ENCODE peak calls at places on chromosome 15, in six cellular contexts. P, Y, E, M, C and U are unnamed samples.

GRCh38 chr15:43100971-43101370 is 4.9 kb downstream of the UBR1 start:
- DNase-seq in C (no peak), M (no peak), Y (no peak), E (no peak), P (no peak), U (no peak)

GRCh38 chr15:25886498-25887140 is 23.5 kb upstream of the ATP10A start:
- DNase-seq in P (no peak), E (no peak), Y (no peak), C (no peak), M (no peak), U (peak; percentile 49)

GRCh38 chr15:53978248-53978906 is at the start of gene UNC13C:
- DNase-seq in P (peak; percentile 77), E (peak; percentile 18), Y (peak; percentile 68), M (no peak), C (no peak), U (no peak)

GRCh38 chr15:66591322-66591862 is 25.6 kb upstream of the LCTL start:
- DNase-seq in P (no peak), M (no peak), Y (no peak), E (no peak), C (no peak), U (no peak)

GRCh38 chr15:52018693-52019393 is at the start of gene MAPK6:
- DNase-seq in M (peak; percentile 98), P (peak; percentile 89), E (peak; percentile 95), Y (peak; percentile 96), C (peak; percentile 92), U (peak; percentile 95)

GRCh38 chr15:26191216-26191615 is 328.1 kb upstream of the ATP10A start:
- DNase-seq in M (no peak), P (no peak), C (no peak), Y (no peak), E (no peak), U (no peak)

GRCh38 chr15:94229591-94230365 is 1.6 kb upstream of the MCTP2 start:
- DNase-seq in C (no peak), E (no peak), Y (no peak), P (no peak), M (peak; percentile 40), U (no peak)

GRCh38 chr15:50116477-50116876 is 2.6 kb downstream of the ATP8B4 start:
- DNase-seq in Y (no peak), M (peak; percentile 11), P (peak; percentile 61), C (peak; percentile 31), E (no peak), U (peak; percentile 22)

GRCh38 chr15:57703387-57703786 is 3.1 kb upstream of the POLR2M start:
- DNase-seq in E (no peak), Y (no peak), P (no peak), M (no peak), C (peak; percentile 58), U (no peak)

GRCh38 chr15:96340348-96340610 is 9.8 kb downstream of the NR2F2 start:
- DNase-seq in M (no peak), Y (no peak), C (no peak), P (no peak), E (no peak), U (no peak)

GRCh38 chr15:78177447-78177873 is 28.3 kb downstream of the IDH3A start:
- DNase-seq in E (peak; percentile 39), C (no peak), M (peak; percentile 74), P (peak; percentile 87), Y (peak; percentile 73), U (peak; percentile 25)
- TF ChIP-seq CTCF in E (peak; percentile 56), C (peak; percentile 64), M (peak; percentile 73), P (peak; percentile 70), Y (peak; percentile 76), U (peak; percentile 71)

GRCh38 chr15:44676676-44677075 is 13.2 kb upstream of the SPG11 start:
- DNase-seq in M (no peak), C (no peak), E (no peak), P (no peak), Y (no peak), U (no peak)

DNA sequence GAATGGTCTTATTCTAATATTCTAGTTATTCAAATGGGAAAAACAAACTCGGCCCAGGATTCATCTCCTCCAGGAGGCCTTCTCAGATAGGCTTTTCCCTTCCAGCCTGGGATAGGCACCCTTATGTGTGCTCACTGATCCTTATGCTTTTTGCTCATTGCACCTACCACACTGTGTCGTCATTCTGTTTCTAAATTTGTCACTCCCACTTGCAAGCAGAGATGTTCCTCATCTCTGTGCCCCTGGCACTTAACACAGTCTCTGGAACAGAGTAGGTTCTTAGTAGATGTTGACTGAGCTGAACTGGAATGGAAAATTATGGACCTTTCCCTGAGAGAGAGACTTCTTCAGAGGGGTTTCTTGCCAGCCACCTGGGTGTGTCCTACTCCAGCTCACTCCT is 18.7 kb upstream of the SPG11 start:
- DNase-seq in P (no peak), Y (no peak), M (no peak), C (no peak), E (no peak), U (no peak)
- TF ChIP-seq CTCF in P (no peak), Y (no peak), M (no peak), C (no peak), E (no peak), U (no peak)

DNA sequence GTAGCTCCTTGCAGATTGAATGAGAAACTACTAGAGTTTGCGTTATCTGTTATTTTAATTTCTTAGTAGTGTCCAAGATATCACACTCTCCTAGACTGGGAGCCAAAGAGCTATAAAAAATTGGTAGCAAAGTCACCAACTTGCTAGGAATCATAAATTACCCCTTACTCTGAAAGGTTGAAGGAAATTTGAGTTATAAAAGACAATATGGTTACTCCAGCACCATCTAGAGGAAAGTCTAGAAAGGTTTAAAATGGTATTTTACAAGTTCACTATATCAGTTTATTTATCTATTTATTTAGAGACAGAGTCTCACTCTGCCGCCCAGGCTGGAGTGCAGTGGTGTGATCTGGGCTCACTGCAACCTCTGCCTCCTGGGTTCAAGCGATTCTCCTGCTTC is 121.6 kb downstream of the RBPMS2 start:
- DNase-seq in C (peak; percentile 24), P (no peak), E (no peak), Y (no peak), M (no peak), U (peak; percentile 52)
- TF ChIP-seq CTCF in C (peak; percentile 50), P (no peak), E (peak; percentile 35), Y (no peak), M (no peak), U (peak; percentile 32)

GRCh38 chr15:40789999-40790398 is 16.9 kb upstream of the ZFYVE19 start:
- DNase-seq in M (no peak), P (no peak), E (no peak), C (no peak), Y (no peak), U (no peak)
- TF ChIP-seq CTCF in M (no peak), P (no peak), E (no peak), C (no peak), Y (no peak), U (no peak)

GRCh38 chr15:92903956-92904831 is 4.1 kb downstream of the CHD2 start:
- DNase-seq in C (peak; percentile 98), E (peak; percentile 99), M (peak; percentile 91), P (peak; percentile 99), Y (peak; percentile 99), U (peak; percentile 98)
- TF ChIP-seq CTCF in C (no peak), E (no peak), M (no peak), P (no peak), Y (no peak), U (no peak)

DNA sequence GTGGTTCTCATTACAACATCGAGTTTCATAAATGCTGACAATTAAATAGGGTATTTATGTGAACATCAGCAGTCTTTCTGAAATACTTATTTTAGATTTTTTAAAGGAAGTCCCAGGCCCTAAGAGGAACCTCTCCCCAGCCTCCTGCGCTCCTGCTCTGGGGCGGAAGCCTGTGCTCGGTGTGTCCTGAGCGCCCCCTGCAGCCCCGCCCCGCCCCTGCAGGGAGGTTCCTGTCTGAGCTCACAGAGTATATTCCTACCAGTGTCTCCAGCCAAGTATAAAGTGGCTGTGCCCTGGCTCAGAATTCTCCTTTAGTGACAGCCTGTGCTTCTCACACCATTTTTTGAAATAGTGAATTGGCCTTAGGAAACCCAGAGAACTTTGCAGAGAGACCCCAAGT is 567.9 kb downstream of the GOLGA6L6 start:
- DNase-seq in M (no peak), E (no peak), Y (no peak), P (no peak), C (no peak), U (no peak)
- TF ChIP-seq CTCF in M (no peak), E (no peak), Y (no peak), P (no peak), C (no peak), U (no peak)